ENCODE peak calls at places on chromosomes 13 and 19, in eight cellular contexts. Z is cardiac fibroblast; G is activated T-cell treated with anti-CD3 and anti-CD28 coated beads, Interleukin-2, amount 50 U/mL, for 72 hours; I is stimulated activated CD8-positive, alpha-beta memory T cell treated with anti-CD3 and anti-CD28 coated beads, Interleukin-4, amount 100 ng/mL, for 4 hours; T is IMR-90; K is T-helper 2 cell; S is G401; Q is HFFc6. E is an unnamed sample.

GRCh38 chr19:39332293-39332692 is 3.5 kb downstream of the GMFG start:
- DNase-seq in Q (no peak), G (no peak), S (no peak), T (no peak), Z (no peak), I (no peak), K (no peak), E (no peak)

GRCh38 chr13:91544723-91545122 is 146.3 kb downstream of the GPC5 start:
- DNase-seq in S (no peak), G (no peak), K (no peak), Z (no peak), T (no peak), I (no peak), Q (no peak), E (no peak)

GRCh38 chr19:30403583-30403982 is 31.4 kb downstream of the ZNF536 start:
- DNase-seq in K (no peak), T (no peak), G (no peak), I (no peak), S (no peak), Q (no peak), Z (no peak), E (no peak)

GRCh38 chr19:30227071-30227621 is 145.0 kb upstream of the ZNF536 start:
- DNase-seq in G (no peak), S (peak), K (no peak), Z (no peak), T (no peak), I (no peak), Q (no peak), E (no peak)

GRCh38 chr13:33512880-33513554 is 227.5 kb upstream of the STARD13 start:
- DNase-seq in K (no peak), Z (no peak), Q (peak), G (no peak), T (peak), S (no peak), I (no peak), E (no peak)

GRCh38 chr13:100645382-100645781 is 29.2 kb downstream of the TMTC4 start:
- DNase-seq in T (no peak), K (no peak), G (no peak), Q (no peak), S (no peak), I (no peak), Z (no peak), E (no peak)

GRCh38 chr13:59424661-59425060 is 739.1 kb downstream of the DIAPH3 start:
- DNase-seq in S (no peak), K (no peak), T (peak), G (no peak), I (no peak), Z (peak), Q (peak), E (peak)

GRCh38 chr13:48595330-48596127 is 58.2 kb upstream of the CYSLTR2 start:
- DNase-seq in Z (peak), S (peak), T (peak), I (no peak), G (peak), K (peak), Q (peak), E (peak)

E was measured in HCEC 1CT.